ENCODE peak calls at places on chromosomes 11 and 22, in nine cellular contexts. E, Z, L, V, W, U, F, T and D are unnamed samples.

GRCh38 chr22:29202231-29203192 is 3.2 kb upstream of the EMID1 start:
- DNase-seq in E (no peak), L (peak; percentile 68), T (peak; percentile 51), V (peak; percentile 59), F (no peak), Z (peak; percentile 49), U (no peak), W (peak; percentile 95), D (peak; percentile 91)

GRCh38 chr11:112294688-112295340 is 34.2 kb upstream of the PLET1 start:
- DNase-seq in T (no peak), E (no peak), W (no peak), Z (peak; percentile 28), F (no peak), V (no peak), L (no peak), U (peak; percentile 22), D (no peak)

GRCh38 chr11:72599325-72600117 is 74.7 kb downstream of the PDE2A start:
- DNase-seq in F (no peak), T (no peak), V (no peak), L (peak; percentile 30), W (no peak), U (no peak), Z (no peak), E (no peak), D (no peak)

GRCh38 chr22:42300286-42301071 is 30.0 kb upstream of the TCF20 start:
- DNase-seq in F (no peak), T (no peak), L (no peak), V (no peak), W (peak; percentile 52), E (no peak), Z (no peak), U (no peak), D (peak; percentile 66)

GRCh38 chr11:19511413-19512183 is 201.0 kb upstream of the NAV2 start:
- DNase-seq in E (no peak), L (no peak), T (peak; percentile 19), U (no peak), F (peak; percentile 29), V (no peak), Z (no peak), W (no peak), D (no peak)

GRCh38 chr11:102279641-102280170 is 37.6 kb upstream of the BIRC3 start:
- DNase-seq in F (no peak), U (no peak), W (peak; percentile 29), V (no peak), T (no peak), Z (peak; percentile 69), E (no peak), L (peak; percentile 38), D (peak; percentile 45)

GRCh38 chr22:38924197-38924952 is 33.0 kb upstream of the APOBEC3A start:
- DNase-seq in U (peak; percentile 56), W (no peak), V (no peak), F (peak; percentile 50), Z (peak; percentile 92), E (no peak), L (no peak), T (peak; percentile 78), D (no peak)

GRCh38 chr11:61122761-61123160 is 20.5 kb downstream of the CD5 start:
- DNase-seq in U (no peak), Z (no peak), W (no peak), T (no peak), F (no peak), E (no peak), V (no peak), L (no peak), D (no peak)

GRCh38 chr11:66283461-66284105 is 5.4 kb downstream of the YIF1A start:
- DNase-seq in F (no peak), Z (no peak), E (no peak), U (no peak), V (no peak), T (no peak), W (no peak), L (no peak), D (no peak)

GRCh38 chr11:101436511-101437142 is 147.2 kb downstream of the TRPC6 start:
- DNase-seq in V (peak; percentile 74), F (no peak), E (peak; percentile 64), W (no peak), L (peak; percentile 91), T (peak; percentile 17), U (no peak), Z (peak; percentile 47), D (peak; percentile 29)

GRCh38 chr11:8381343-8381742 is 117.7 kb upstream of the LMO1 start:
- DNase-seq in L (no peak), T (no peak), V (no peak), Z (no peak), W (no peak), E (no peak), U (no peak), F (no peak), D (no peak)

GRCh38 chr11:33500865-33501479 is 199.7 kb downstream of the C11orf91 start:
- DNase-seq in F (no peak), V (no peak), W (no peak), U (peak; percentile 44), E (no peak), Z (peak; percentile 47), L (peak; percentile 75), T (peak; percentile 12), D (peak; percentile 4)

GRCh38 chr11:111639226-111639925 is 37.1 kb downstream of the SIK2 start:
- DNase-seq in Z (no peak), U (no peak), L (peak; percentile 53), E (no peak), W (no peak), T (no peak), F (no peak), V (no peak), D (no peak)

GRCh38 chr22:29306830-29307657 is 594 bp downstream of the GAS2L1 start:
- DNase-seq in V (peak; percentile 86), T (peak; percentile 87), W (no peak), U (peak; percentile 89), E (peak; percentile 91), Z (peak; percentile 71), F (no peak), L (peak; percentile 93), D (peak; percentile 42)

DNA sequence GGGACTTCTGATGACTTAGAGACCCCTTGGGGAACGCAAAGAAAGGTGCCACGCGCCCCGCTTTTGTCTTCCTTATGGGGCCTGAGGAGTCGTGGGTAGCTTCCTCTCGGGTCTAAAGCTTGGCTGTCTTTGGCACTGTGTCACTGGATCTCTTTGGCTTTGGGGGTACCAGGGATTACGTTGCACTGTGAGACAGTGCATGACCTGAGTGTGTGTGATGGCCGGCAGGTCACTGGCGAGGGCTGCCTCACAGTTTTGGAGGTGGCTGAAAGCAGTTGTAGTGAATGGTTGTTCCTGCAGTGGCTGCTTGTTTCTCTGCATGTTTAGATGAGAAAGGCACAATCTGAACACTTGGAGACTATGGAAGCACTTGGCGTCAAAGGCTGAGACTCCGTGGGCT is 5.8 kb upstream of the ARSA start:
- DNase-seq in T (no peak), Z (no peak), W (no peak), V (no peak), U (no peak), L (no peak), F (no peak), E (no peak), D (no peak)
- TF ChIP-seq CTCF in T (no peak), Z (no peak), W (no peak), V (no peak), U (no peak), L (no peak), F (no peak), E (no peak), D (no peak)

DNA sequence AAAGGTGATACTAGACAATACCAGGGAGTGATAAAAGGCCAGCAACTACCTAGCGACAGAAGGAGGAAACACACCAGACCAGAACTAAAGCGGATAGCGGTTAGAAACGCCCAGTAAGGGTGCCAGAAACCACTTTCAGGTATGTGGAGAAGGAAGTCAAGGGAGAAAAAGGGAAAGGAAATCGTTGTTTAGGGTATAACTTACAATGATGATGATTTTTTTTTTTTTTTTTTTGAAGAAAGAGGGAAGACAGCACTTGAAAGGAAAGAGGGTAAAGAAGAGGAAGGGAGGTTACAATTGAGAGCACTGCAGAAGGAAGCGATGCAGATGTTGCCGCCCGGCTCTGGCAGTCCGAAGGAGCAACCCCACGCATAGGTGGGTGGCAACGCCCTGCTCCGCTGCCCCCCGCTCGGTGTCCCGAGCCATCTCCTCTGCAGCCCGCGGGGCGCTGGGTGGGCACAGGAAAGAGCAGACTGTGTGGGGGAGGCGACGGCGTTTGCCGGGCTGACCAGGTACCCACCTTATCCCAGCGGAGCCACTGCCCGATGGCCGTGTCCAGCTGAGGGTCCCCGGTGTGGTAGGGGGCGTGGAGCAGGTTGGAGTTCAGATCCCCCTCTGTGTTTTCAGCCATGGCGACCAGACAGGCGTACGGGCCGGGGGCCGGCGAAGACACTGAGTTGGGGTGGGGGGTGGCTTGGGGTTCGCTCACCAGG is 546 bp downstream of the PGM2L1 start:
- DNase-seq in T (no peak), U (peak; percentile 47), Z (no peak), F (no peak), L (peak; percentile 76), V (peak; percentile 29), E (no peak), W (peak; percentile 42), D (peak; percentile 45)
- TF ChIP-seq CTCF in T (no peak), U (no peak), Z (peak; percentile 23), F (no peak), L (no peak), V (no peak), E (no peak), W (no peak), D (no peak)

DNA sequence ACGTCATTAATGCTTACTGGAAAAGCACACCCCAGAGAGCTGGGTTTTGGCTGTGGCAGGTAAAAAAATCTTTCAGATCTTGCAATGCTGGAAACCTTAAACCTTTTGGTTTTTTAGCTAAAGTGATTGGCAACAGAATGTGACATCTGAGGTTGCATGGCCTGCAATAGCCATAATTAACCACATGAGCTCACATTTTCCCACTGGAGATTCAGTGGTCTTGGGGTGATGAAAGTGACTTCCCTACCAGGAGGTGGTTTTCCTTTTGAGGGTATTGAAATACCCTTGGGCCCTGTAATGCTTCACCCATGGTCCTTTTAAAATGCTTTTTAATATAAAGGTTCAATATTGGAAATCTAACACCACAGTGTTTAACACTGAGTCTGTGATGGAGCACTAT is 192.8 kb downstream of the WNT11 start:
- DNase-seq in T (no peak), E (no peak), W (no peak), F (no peak), L (no peak), Z (no peak), U (no peak), V (no peak), D (no peak)
- TF ChIP-seq CTCF in T (no peak), E (peak; percentile 31), W (no peak), F (no peak), L (peak; percentile 23), Z (no peak), U (peak; percentile 17), V (no peak), D (no peak)

GRCh38 chr11:70944636-70945035 is 307.7 kb downstream of the SHANK2 start:
- DNase-seq in L (peak; percentile 61), V (no peak), U (no peak), W (no peak), F (no peak), Z (no peak), E (no peak), T (no peak), D (no peak)
- TF ChIP-seq CTCF in L (peak; percentile 77), V (peak; percentile 41), U (peak; percentile 22), W (peak; percentile 8), F (no peak), Z (no peak), E (peak; percentile 41), T (no peak), D (peak; percentile 26)